ENCODE peak calls at places on chromosomes 11 and 22, in nine cellular contexts. E is endothelial cell; K is cardiac muscle cell; L is keratinocyte; I is GM06990; O is CD4-positive, alpha-beta T cell; Y is neural crest cell; V is stomach; C is nephron progenitor cell. R is an unnamed sample.

GRCh38 chr11:66043008-66043906 is 5.7 kb downstream of the GAL3ST3 start:
- DNase-seq in O (no peak), C (no peak), L (no peak), I (no peak), K (no peak), V (no peak), Y (no peak), E (no peak), R (no peak)

GRCh38 chr11:46916669-46917108 is 1.7 kb downstream of the LRP4 start:
- DNase-seq in C (peak; percentile 69), Y (peak; percentile 53), L (no peak), V (peak; percentile 51), I (no peak), E (peak; percentile 59), K (peak; percentile 87), O (no peak), R (no peak)

GRCh38 chr22:42229455-42230149 is 40.9 kb downstream of the TCF20 start:
- DNase-seq in L (no peak), Y (no peak), C (no peak), K (no peak), O (no peak), E (no peak), I (no peak), V (no peak), R (peak; percentile 51)

GRCh38 chr22:28942801-28943500 is 59.6 kb downstream of the ZNRF3 start:
- DNase-seq in L (no peak), I (no peak), V (no peak), C (peak; percentile 57), E (no peak), O (no peak), Y (peak; percentile 45), K (peak; percentile 31), R (no peak)

GRCh38 chr22:31300896-31301295 is 8.6 kb upstream of the PIK3IP1 start:
- DNase-seq in I (no peak), O (no peak), K (no peak), E (no peak), V (no peak), C (no peak), L (no peak), Y (no peak), R (no peak)

GRCh38 chr11:12968101-12968500 is 41.0 kb upstream of the RASSF10 start:
- DNase-seq in K (no peak), O (no peak), C (no peak), E (no peak), Y (no peak), V (no peak), I (no peak), L (peak; percentile 78), R (no peak)

GRCh38 chr11:33930317-33931021 is 38.6 kb upstream of the LMO2 start:
- DNase-seq in I (no peak), V (no peak), C (no peak), L (no peak), O (no peak), K (peak; percentile 50), Y (no peak), E (no peak), R (peak; percentile 38)

GRCh38 chr11:92628401-92629292 is 340.8 kb upstream of the MTNR1B start:
- DNase-seq in I (no peak), V (no peak), L (no peak), E (no peak), C (no peak), Y (no peak), K (no peak), O (no peak), R (no peak)

GRCh38 chr11:44537679-44538078 is 27.8 kb upstream of the CD82 start:
- DNase-seq in V (no peak), O (no peak), Y (no peak), E (no peak), C (no peak), K (no peak), L (no peak), I (no peak), R (no peak)

GRCh38 chr11:72015511-72016061 is 16.9 kb downstream of the IL18BP start:
- DNase-seq in C (peak; percentile 60), K (peak; percentile 39), Y (no peak), E (peak; percentile 46), O (no peak), V (no peak), I (no peak), L (no peak), R (no peak)

GRCh38 chr11:47412152-47412746 is 3.9 kb downstream of the SLC39A13 start:
- DNase-seq in L (no peak), I (no peak), C (peak; percentile 78), Y (peak; percentile 75), O (peak; percentile 25), K (peak; percentile 68), E (peak; percentile 88), V (peak; percentile 54), R (peak; percentile 67)

GRCh38 chr22:17085277-17086091 is 684 bp downstream of the IL17RA start:
- DNase-seq in Y (no peak), C (no peak), V (peak; percentile 47), E (no peak), L (no peak), K (no peak), O (no peak), I (peak; percentile 49), R (no peak)

GRCh38 chr11:36165638-36166389 is 123.4 kb downstream of the COMMD9 start:
- DNase-seq in L (no peak), O (no peak), E (no peak), Y (no peak), K (no peak), V (no peak), C (no peak), I (no peak), R (no peak)

DNA sequence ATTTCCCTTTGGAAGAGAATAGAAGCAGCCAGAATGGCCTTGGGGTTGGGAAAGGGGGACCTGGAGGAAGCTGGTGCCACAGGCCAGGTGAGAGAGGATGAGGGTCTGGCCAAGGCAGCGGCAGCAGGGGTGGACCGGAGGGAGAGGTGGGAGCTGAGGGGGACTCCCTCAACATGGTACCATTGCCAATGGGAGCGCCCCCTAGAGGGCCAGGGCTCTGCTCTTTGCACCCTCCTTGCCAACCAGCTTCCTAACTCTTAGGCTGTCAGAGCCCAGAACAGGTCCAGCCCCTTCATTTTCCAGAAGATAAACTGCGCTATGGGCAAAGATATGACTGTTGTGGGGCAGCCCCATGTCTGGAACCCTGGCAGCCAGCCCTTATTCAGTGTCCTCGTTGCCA is 185.0 kb downstream of the GRIK4 start:
- DNase-seq in I (no peak), C (no peak), K (no peak), Y (no peak), L (no peak), O (no peak), V (no peak), E (no peak), R (no peak)
- TF ChIP-seq CTCF in I (peak; percentile 48), C (peak; percentile 9), K (no peak), Y (peak; percentile 24), L (peak; percentile 18), O (no peak), V (no peak), E (peak; percentile 33), R (no peak)

GRCh38 chr11:86274999-86275398 is 27.0 kb upstream of the HIKESHI start:
- DNase-seq in Y (no peak), C (no peak), E (no peak), K (no peak), L (no peak), I (no peak), O (no peak), V (no peak), R (no peak)

GRCh38 chr11:86275493-86276370 is 26.3 kb upstream of the HIKESHI start:
- DNase-seq in I (no peak), Y (no peak), K (no peak), V (no peak), E (no peak), L (no peak), O (no peak), C (no peak), R (no peak)

GRCh38 chr11:86277741-86278140 is 24.3 kb upstream of the HIKESHI start:
- DNase-seq in I (no peak), Y (no peak), L (no peak), O (no peak), C (no peak), V (no peak), E (no peak), K (no peak), R (no peak)

GRCh38 chr11:86278226-86278625 is 23.8 kb upstream of the HIKESHI start:
- DNase-seq in C (no peak), L (no peak), I (no peak), K (no peak), V (no peak), Y (no peak), O (no peak), E (no peak), R (no peak)

DNA sequence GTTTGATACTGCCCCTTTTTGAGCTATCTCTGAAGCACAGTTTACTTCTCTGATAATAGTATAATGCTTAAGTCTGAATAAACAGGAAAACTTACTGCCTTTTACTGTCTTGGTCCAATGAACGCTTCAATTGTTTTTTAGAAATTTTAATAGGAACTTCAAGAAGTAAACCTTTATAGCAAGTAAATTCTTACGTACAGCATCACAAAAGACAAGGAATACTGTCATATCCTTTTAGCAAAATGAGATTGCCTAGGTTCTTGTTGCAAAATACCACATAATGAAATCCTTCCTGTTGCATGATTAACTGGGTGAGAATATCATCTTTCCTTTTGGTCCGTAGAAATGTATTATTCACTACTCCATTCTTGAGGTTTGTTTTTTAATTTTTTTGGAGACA is 22.3 kb upstream of the HIKESHI start:
- DNase-seq in E (no peak), C (no peak), L (no peak), I (no peak), K (no peak), V (no peak), O (no peak), Y (no peak), R (no peak)
- TF ChIP-seq CTCF in E (no peak), C (no peak), L (no peak), I (no peak), K (no peak), V (no peak), O (no peak), Y (no peak), R (no peak)

DNA sequence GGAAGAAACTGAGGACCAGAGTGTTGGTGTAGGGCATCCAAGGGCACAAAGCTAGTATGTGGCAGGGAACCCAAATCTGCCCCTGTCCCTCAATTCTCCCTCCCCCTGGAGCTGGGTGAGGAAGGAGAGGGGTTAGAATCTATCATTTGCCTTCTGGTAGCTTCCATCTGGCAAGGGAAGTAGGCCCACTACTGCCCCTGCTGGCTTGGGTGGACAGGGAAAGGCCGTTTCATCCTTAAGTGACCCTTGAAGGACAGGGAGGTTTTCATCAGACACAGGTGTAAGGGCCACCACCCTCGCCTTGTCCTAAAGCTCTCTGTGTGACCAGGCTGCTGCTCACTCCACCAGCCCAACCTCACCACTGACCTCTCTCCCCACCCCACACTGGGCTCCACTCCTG is 22.1 kb downstream of the NECTIN1 start:
- DNase-seq in K (no peak), V (no peak), Y (no peak), C (no peak), L (no peak), O (no peak), I (no peak), E (peak; percentile 34), R (no peak)
- TF ChIP-seq CTCF in K (peak; percentile 31), V (no peak), Y (peak; percentile 36), C (peak; percentile 14), L (peak; percentile 42), O (no peak), I (peak; percentile 18), E (no peak), R (no peak)

GRCh38 chr11:2401436-2401984 is 960 bp downstream of the TSSC4 start:
- DNase-seq in I (no peak), V (no peak), C (no peak), O (no peak), Y (no peak), E (no peak), K (no peak), L (no peak), R (no peak)
- TF ChIP-seq CTCF in I (peak; percentile 20), V (no peak), C (no peak), O (no peak), Y (no peak), E (no peak), K (no peak), L (peak; percentile 40), R (no peak)

R was measured in lung.